ENCODE peak calls at places on chromosome 1, in five cellular contexts. One of them, this sample, is unnamed.

GRCh38 chr1:155911156-155912055 is at the start of gene RIT1:
- DNase-seq in astrocyte of the hippocampus: peak
- DNase-seq in HS-5: peak
- DNase-seq in NCI-H460: peak
- DNase-seq in naive B cell: peak
- DNase-seq in this sample: peak

GRCh38 chr1:59549903-59550302 is 253.0 kb downstream of the FGGY start:
- DNase-seq in naive B cell: no peak
- DNase-seq in NCI-H460: no peak
- DNase-seq in astrocyte of the hippocampus: no peak
- DNase-seq in HS-5: no peak
- DNase-seq in this sample: no peak

GRCh38 chr1:221174598-221174997 is 295.4 kb downstream of the HLX start:
- DNase-seq in NCI-H460: no peak
- DNase-seq in astrocyte of the hippocampus: no peak
- DNase-seq in HS-5: no peak
- DNase-seq in naive B cell: no peak
- DNase-seq in this sample: no peak

GRCh38 chr1:3743421-3743820 is 8.8 kb upstream of the CCDC27 start:
- DNase-seq in naive B cell: no peak
- DNase-seq in HS-5: no peak
- DNase-seq in astrocyte of the hippocampus: no peak
- DNase-seq in NCI-H460: no peak
- DNase-seq in this sample: no peak

GRCh38 chr1:28934676-28935075 is 20.3 kb downstream of the EPB41 start:
- DNase-seq in HS-5: no peak
- DNase-seq in naive B cell: no peak
- DNase-seq in astrocyte of the hippocampus: no peak
- DNase-seq in NCI-H460: no peak
- DNase-seq in this sample: no peak

GRCh38 chr1:180680558-180681144 is 48.8 kb downstream of the XPR1 start:
- DNase-seq in naive B cell: no peak
- DNase-seq in NCI-H460: no peak
- DNase-seq in HS-5: no peak
- DNase-seq in astrocyte of the hippocampus: peak
- DNase-seq in this sample: no peak

GRCh38 chr1:95282496-95282850 is 48.5 kb downstream of the RWDD3 start:
- DNase-seq in astrocyte of the hippocampus: peak
- DNase-seq in HS-5: no peak
- DNase-seq in naive B cell: no peak
- DNase-seq in NCI-H460: no peak
- DNase-seq in this sample: no peak

GRCh38 chr1:73623946-73624345 is 574.0 kb downstream of the LRRIQ3 start:
- DNase-seq in astrocyte of the hippocampus: no peak
- DNase-seq in HS-5: no peak
- DNase-seq in NCI-H460: no peak
- DNase-seq in naive B cell: no peak
- DNase-seq in this sample: no peak

This sample was measured in COLO829.